ENCODE peak calls at places on chromosomes 4 and X, in five cellular contexts. J is brain microvascular endothelial cell, G is A549, P is IMR-90, M is hepatocyte. R is an unnamed sample.

GRCh38 chrX:103442536-103442901 is 66.2 kb downstream of the BEX3 start:
- DNase-seq in J (peak), M (no peak), P (peak), G (no peak), R (no peak)

GRCh38 chr4:127997534-127998388 is 32.6 kb downstream of the ABHD18 start:
- DNase-seq in J (no peak), M (no peak), G (peak), P (peak), R (no peak)

GRCh38 chr4:183637461-183637860 is 21.5 kb downstream of the RWDD4 start:
- DNase-seq in P (peak), G (no peak), M (no peak), J (no peak), R (no peak)

GRCh38 chr4:25821267-25821666 is 41.5 kb downstream of the SEL1L3 start:
- DNase-seq in P (no peak), M (no peak), J (no peak), G (no peak), R (no peak)

GRCh38 chr4:87097075-87097474 is 123.3 kb downstream of the KLHL8 start:
- DNase-seq in G (no peak), M (no peak), J (no peak), P (no peak), R (peak)

GRCh38 chr4:54971474-54971950 is 153.9 kb downstream of the KDR start:
- DNase-seq in M (peak), P (peak), J (peak), G (peak), R (peak)

GRCh38 chr4:4862665-4863482 is 3.4 kb downstream of the MSX1 start:
- DNase-seq in M (no peak), P (no peak), J (no peak), G (no peak), R (peak)

GRCh38 chr4:110636231-110636676 is 13.4 kb upstream of the PITX2 start:
- DNase-seq in M (no peak), G (peak), P (no peak), J (no peak), R (no peak)

GRCh38 chr4:153532227-153532626 is 66.1 kb downstream of the TMEM131L start:
- DNase-seq in M (no peak), G (no peak), J (no peak), P (no peak), R (no peak)

GRCh38 chr4:151403656-151404055 is 5.3 kb upstream of the FHIP1A start:
- DNase-seq in J (no peak), G (no peak), M (no peak), P (no peak), R (no peak)

GRCh38 chrX:134868766-134869495 is 121.9 kb upstream of the SMIM10 start:
- DNase-seq in J (peak), P (peak), M (no peak), G (no peak), R (no peak)

GRCh38 chr4:99087887-99088484 is 602 bp downstream of the ADH5 start:
- DNase-seq in J (peak), G (peak), P (peak), M (peak), R (no peak)

GRCh38 chr4:91525627-91526026 is 778.1 kb upstream of the GRID2 start:
- DNase-seq in J (no peak), P (no peak), M (peak), G (no peak), R (no peak)

GRCh38 chr4:159105761-159106243 is 2.9 kb downstream of the RAPGEF2 start:
- DNase-seq in J (peak), M (no peak), P (peak), G (no peak), R (peak)

GRCh38 chr4:7831330-7831729 is 108.3 kb downstream of the AFAP1 start:
- DNase-seq in M (no peak), J (peak), G (no peak), P (peak), R (no peak)

GRCh38 chr4:172688536-172688935 is 480.1 kb upstream of the GALNT7 start:
- DNase-seq in P (no peak), G (no peak), J (no peak), M (no peak), R (no peak)

DNA sequence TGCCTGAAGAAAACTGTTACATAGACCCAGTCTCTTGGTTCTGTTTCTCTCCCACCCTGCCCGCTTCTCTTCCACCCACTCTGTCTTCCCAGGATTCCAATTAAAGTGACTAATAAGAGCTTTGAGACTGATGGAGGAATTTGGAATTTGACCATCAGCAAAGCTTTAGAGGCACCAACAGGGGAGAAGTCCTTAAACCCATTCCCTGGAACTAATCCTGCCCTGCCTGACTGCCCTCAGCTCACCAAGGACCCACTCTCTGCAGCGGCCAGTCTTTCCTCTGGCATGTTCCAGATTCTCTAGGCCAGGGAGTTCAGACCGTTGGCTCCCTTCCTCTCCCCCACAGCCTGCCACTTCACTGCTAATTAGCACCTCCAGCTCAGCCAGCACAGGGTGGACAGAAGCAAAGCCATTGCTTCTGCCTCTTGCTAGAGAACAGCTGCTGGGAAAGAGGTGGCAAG is 23.9 kb downstream of the SCD5 start:
- DNase-seq in J (no peak), M (no peak), P (peak), G (no peak), R (peak)
- H3K27ac ChIP-seq in J (no peak), M (no peak), P (no peak), G (no peak), R (no peak)

DNA sequence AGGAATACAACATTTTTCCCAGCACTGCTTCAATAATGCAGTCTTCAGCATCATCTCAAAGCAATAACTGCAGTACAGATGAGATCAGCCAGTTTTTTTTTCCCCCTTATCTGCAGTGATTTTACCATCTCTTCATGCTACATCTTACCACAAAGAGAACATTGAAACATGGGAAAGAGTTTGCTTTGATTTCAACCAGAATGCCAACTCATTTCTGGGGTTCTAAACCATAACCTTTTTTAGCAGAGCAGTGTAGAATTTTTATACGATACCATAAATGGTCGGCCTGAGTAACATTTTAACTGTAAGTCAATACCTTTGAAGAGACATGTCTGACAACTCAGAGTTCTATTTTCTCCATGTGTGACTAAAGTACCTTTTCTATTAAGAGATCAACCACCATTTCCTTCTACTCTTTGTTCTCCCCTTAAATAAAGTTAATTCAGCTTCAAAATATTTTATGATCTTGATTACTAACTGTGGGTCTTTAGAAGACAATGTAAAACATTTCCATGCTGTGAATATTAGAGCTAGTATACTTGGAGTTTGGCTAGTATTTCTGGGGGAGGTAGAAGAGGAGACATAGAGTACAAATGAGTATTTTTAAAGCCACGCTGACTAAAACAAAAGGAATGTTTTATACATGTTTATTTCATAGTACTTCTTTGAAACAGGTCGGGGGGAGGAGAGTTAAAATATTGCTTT is 69.1 kb downstream of the TET2 start:
- DNase-seq in J (peak), P (peak), M (no peak), G (no peak), R (no peak)
- H3K4me3 ChIP-seq in J (no peak), P (no peak), M (no peak), G (no peak), R (no peak)

GRCh38 chrX:101764538-101764937 is 104.9 kb upstream of the ARMCX2 start:
- DNase-seq in G (no peak), J (peak), M (no peak), P (no peak), R (no peak)

GRCh38 chrX:101759000-101759399 is 99.3 kb upstream of the ARMCX2 start:
- DNase-seq in P (peak), M (peak), G (peak), J (peak), R (peak)
- TF ChIP-seq CTCF in P (peak), M (peak), G (peak), J (peak), R (peak)

DNA sequence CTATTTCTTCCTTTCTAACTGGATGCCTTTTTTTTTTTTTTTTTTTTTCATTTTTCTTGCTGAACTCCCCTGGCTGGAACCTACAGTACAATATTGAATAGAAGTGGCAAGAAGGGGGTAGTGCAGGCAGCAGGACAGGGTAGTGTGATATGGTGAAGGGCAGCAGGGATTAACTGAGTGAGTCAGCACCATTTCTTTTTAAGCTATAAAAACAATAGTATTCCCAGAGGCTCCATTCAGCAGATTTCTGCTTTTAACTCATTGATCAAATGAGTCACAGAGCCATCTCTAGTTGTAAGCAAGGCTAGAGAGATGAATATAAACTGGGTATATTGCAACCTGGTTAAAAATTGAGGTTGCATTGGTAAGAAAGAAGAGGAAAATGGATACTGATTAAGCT is 53.6 kb upstream of the SETD7 start:
- DNase-seq in M (no peak), P (peak), J (peak), G (no peak), R (no peak)
- H3K27ac ChIP-seq in M (no peak), P (no peak), J (no peak), G (peak), R (no peak)

GRCh38 chr4:6781113-6781512 is 1.4 kb upstream of the KIAA0232 start:
- DNase-seq in P (no peak), G (no peak), M (no peak), J (no peak), R (no peak)
- H3K4me3 ChIP-seq in P (no peak), G (no peak), M (no peak), J (no peak), R (no peak)

GRCh38 chrX:29617725-29618124 is 597.6 kb upstream of the MAGEB2 start:
- DNase-seq in P (no peak), M (no peak), J (no peak), G (no peak), R (no peak)
- TF ChIP-seq CTCF in P (peak), M (peak), J (peak), G (no peak), R (peak)

GRCh38 chrX:132590350-132591026 is 101.7 kb upstream of the MBNL3 start:
- DNase-seq in P (no peak), J (no peak), G (no peak), M (peak), R (no peak)

GRCh38 chrX:132592880-132593279 is 104.0 kb upstream of the MBNL3 start:
- DNase-seq in M (peak), P (no peak), G (no peak), J (peak), R (peak)

GRCh38 chrX:132591719-132592275 is 103.0 kb upstream of the MBNL3 start:
- DNase-seq in M (no peak), G (no peak), J (no peak), P (no peak), R (no peak)

GRCh38 chrX:132594129-132594528 is 105.3 kb upstream of the MBNL3 start:
- DNase-seq in G (no peak), J (no peak), M (peak), P (no peak), R (no peak)
- H3K27ac ChIP-seq in G (no peak), J (no peak), M (no peak), P (no peak), R (no peak)

R was measured in endodermal cell.